ENCODE peak calls at places on chromosomes 13 and 19, in eight cellular contexts. F, N, K, M, J, T, A and P are unnamed samples.

GRCh38 chr13:74278901-74279300 is 144.7 kb upstream of the KLF12 start:
- DNase-seq in F (no peak), N (no peak), K (no peak), M (no peak), J (no peak), T (no peak), A (no peak), P (no peak)

GRCh38 chr13:49098771-49099512 is 121.2 kb upstream of the MLNR start:
- DNase-seq in F (no peak), N (no peak), K (no peak), M (no peak), J (peak), T (no peak), A (peak), P (no peak)

GRCh38 chr13:28820099-28821051 is at the start of gene MTUS2:
- DNase-seq in F (no peak), N (no peak), K (no peak), M (no peak), J (no peak), T (peak), A (no peak), P (no peak)

GRCh38 chr13:112895521-112896465 is 73.2 kb upstream of the MCF2L start:
- DNase-seq in F (no peak), N (peak), K (no peak), M (no peak), J (no peak), T (no peak), A (no peak), P (no peak)

GRCh38 chr13:98278068-98278619 is 101.1 kb upstream of the RNF113B start:
- DNase-seq in F (no peak), N (no peak), K (no peak), M (no peak), J (no peak), T (no peak), A (no peak), P (no peak)

GRCh38 chr13:26133286-26133685 is 81.5 kb upstream of the SHISA2 start:
- DNase-seq in F (no peak), N (no peak), K (no peak), M (no peak), J (peak), T (no peak), A (no peak), P (no peak)

GRCh38 chr19:21508198-21508597 is 2.8 kb downstream of the ZNF429 start:
- DNase-seq in F (no peak), N (no peak), K (no peak), M (no peak), J (no peak), T (no peak), A (no peak), P (no peak)

GRCh38 chr13:60012503-60012902 is 151.2 kb downstream of the DIAPH3 start:
- DNase-seq in F (no peak), N (no peak), K (no peak), M (no peak), J (no peak), T (no peak), A (no peak), P (no peak)

GRCh38 chr13:72953391-72953960 is 105.3 kb upstream of the KLF5 start:
- DNase-seq in F (no peak), N (no peak), K (no peak), M (no peak), J (no peak), T (no peak), A (no peak), P (no peak)

GRCh38 chr13:33003458-33004019 is 12.7 kb upstream of the KL start:
- DNase-seq in F (no peak), N (no peak), K (no peak), M (no peak), J (no peak), T (no peak), A (no peak), P (no peak)

GRCh38 chr13:24622481-24622880 is 57.7 kb upstream of the ATP12A start:
- DNase-seq in F (no peak), N (no peak), K (no peak), M (no peak), J (no peak), T (no peak), A (no peak), P (no peak)

GRCh38 chr19:3360494-3361383 is 5.6 kb upstream of the NFIC start:
- DNase-seq in F (no peak), N (peak), K (no peak), M (peak), J (peak), T (peak), A (peak), P (peak)

GRCh38 chr13:41516760-41517159 is 59.4 kb downstream of the RGCC start:
- DNase-seq in F (no peak), N (no peak), K (no peak), M (no peak), J (no peak), T (no peak), A (no peak), P (no peak)

GRCh38 chr19:7293795-7294570 is at the start of gene INSR:
- DNase-seq in F (peak), N (no peak), K (peak), M (no peak), J (peak), T (peak), A (peak), P (no peak)

GRCh38 chr13:104253063-104253680 is 1187.0 kb upstream of the SLC10A2 start:
- DNase-seq in F (no peak), N (no peak), K (no peak), M (no peak), J (peak), T (no peak), A (no peak), P (no peak)

GRCh38 chr13:20399961-20400360 is 125.7 kb downstream of the CRYL1 start:
- DNase-seq in F (no peak), N (no peak), K (no peak), M (no peak), J (no peak), T (no peak), A (no peak), P (no peak)

GRCh38 chr13:99657848-99658265 is 156.6 kb downstream of the TM9SF2 start:
- DNase-seq in F (no peak), N (peak), K (no peak), M (peak), J (peak), T (no peak), A (peak), P (no peak)